ENCODE peak calls at places on chromosomes 1 and 21, in six cellular contexts. One of them, this sample, is unnamed.

GRCh38 chr1:25565188-25565591 is 21.8 kb downstream of the LDLRAP1 start:
- DNase-seq in activated CD4-positive, alpha-beta T cell treated with anti-CD3 and anti-CD28 coated beads for 36 hours: peak
- DNase-seq in activated CD8-positive, alpha-beta memory T cell treated with anti-CD3 and anti-CD28 coated beads, Interleukin-2, amount 50 U/mL, for 48 hours: peak
- DNase-seq in KG1: no peak
- DNase-seq in stimulated activated CD8-positive, alpha-beta memory T cell treated with anti-CD3 and anti-CD28 coated beads, Interleukin-2, amount 100 ng/mL, for 1 hour: no peak
- DNase-seq in MM.1S: peak
- DNase-seq in this sample: no peak

GRCh38 chr1:33428661-33429060 is 2.2 kb downstream of the PHC2 start:
- DNase-seq in activated CD8-positive, alpha-beta memory T cell treated with anti-CD3 and anti-CD28 coated beads, Interleukin-2, amount 50 U/mL, for 48 hours: no peak
- DNase-seq in stimulated activated CD8-positive, alpha-beta memory T cell treated with anti-CD3 and anti-CD28 coated beads, Interleukin-2, amount 100 ng/mL, for 1 hour: no peak
- DNase-seq in MM.1S: no peak
- DNase-seq in activated CD4-positive, alpha-beta T cell treated with anti-CD3 and anti-CD28 coated beads for 36 hours: no peak
- DNase-seq in KG1: no peak
- DNase-seq in this sample: no peak

GRCh38 chr1:96090134-96090533 is 631.5 kb upstream of the PTBP2 start:
- DNase-seq in stimulated activated CD8-positive, alpha-beta memory T cell treated with anti-CD3 and anti-CD28 coated beads, Interleukin-2, amount 100 ng/mL, for 1 hour: no peak
- DNase-seq in activated CD8-positive, alpha-beta memory T cell treated with anti-CD3 and anti-CD28 coated beads, Interleukin-2, amount 50 U/mL, for 48 hours: no peak
- DNase-seq in KG1: no peak
- DNase-seq in MM.1S: no peak
- DNase-seq in activated CD4-positive, alpha-beta T cell treated with anti-CD3 and anti-CD28 coated beads for 36 hours: no peak
- DNase-seq in this sample: no peak

GRCh38 chr1:241356519-241357365 is at the start of gene RGS7:
- DNase-seq in activated CD8-positive, alpha-beta memory T cell treated with anti-CD3 and anti-CD28 coated beads, Interleukin-2, amount 50 U/mL, for 48 hours: peak
- DNase-seq in activated CD4-positive, alpha-beta T cell treated with anti-CD3 and anti-CD28 coated beads for 36 hours: peak
- DNase-seq in stimulated activated CD8-positive, alpha-beta memory T cell treated with anti-CD3 and anti-CD28 coated beads, Interleukin-2, amount 100 ng/mL, for 1 hour: no peak
- DNase-seq in KG1: no peak
- DNase-seq in MM.1S: peak
- DNase-seq in this sample: peak

GRCh38 chr1:228870041-228870713 is 134.9 kb downstream of the RHOU start:
- DNase-seq in activated CD8-positive, alpha-beta memory T cell treated with anti-CD3 and anti-CD28 coated beads, Interleukin-2, amount 50 U/mL, for 48 hours: no peak
- DNase-seq in activated CD4-positive, alpha-beta T cell treated with anti-CD3 and anti-CD28 coated beads for 36 hours: no peak
- DNase-seq in KG1: no peak
- DNase-seq in stimulated activated CD8-positive, alpha-beta memory T cell treated with anti-CD3 and anti-CD28 coated beads, Interleukin-2, amount 100 ng/mL, for 1 hour: no peak
- DNase-seq in MM.1S: no peak
- DNase-seq in this sample: no peak

GRCh38 chr21:35324372-35325220 is 275.5 kb upstream of the RUNX1 start:
- DNase-seq in MM.1S: no peak
- DNase-seq in activated CD8-positive, alpha-beta memory T cell treated with anti-CD3 and anti-CD28 coated beads, Interleukin-2, amount 50 U/mL, for 48 hours: no peak
- DNase-seq in stimulated activated CD8-positive, alpha-beta memory T cell treated with anti-CD3 and anti-CD28 coated beads, Interleukin-2, amount 100 ng/mL, for 1 hour: no peak
- DNase-seq in KG1: no peak
- DNase-seq in activated CD4-positive, alpha-beta T cell treated with anti-CD3 and anti-CD28 coated beads for 36 hours: no peak
- DNase-seq in this sample: no peak

GRCh38 chr1:202967684-202968281 is 726 bp upstream of the CYB5R1 start:
- DNase-seq in activated CD4-positive, alpha-beta T cell treated with anti-CD3 and anti-CD28 coated beads for 36 hours: peak
- DNase-seq in stimulated activated CD8-positive, alpha-beta memory T cell treated with anti-CD3 and anti-CD28 coated beads, Interleukin-2, amount 100 ng/mL, for 1 hour: no peak
- DNase-seq in KG1: peak
- DNase-seq in MM.1S: peak
- DNase-seq in activated CD8-positive, alpha-beta memory T cell treated with anti-CD3 and anti-CD28 coated beads, Interleukin-2, amount 50 U/mL, for 48 hours: no peak
- DNase-seq in this sample: no peak

GRCh38 chr1:231053493-231054162 is 13.6 kb upstream of the FAM89A start:
- DNase-seq in stimulated activated CD8-positive, alpha-beta memory T cell treated with anti-CD3 and anti-CD28 coated beads, Interleukin-2, amount 100 ng/mL, for 1 hour: no peak
- DNase-seq in MM.1S: peak
- DNase-seq in activated CD8-positive, alpha-beta memory T cell treated with anti-CD3 and anti-CD28 coated beads, Interleukin-2, amount 50 U/mL, for 48 hours: no peak
- DNase-seq in KG1: no peak
- DNase-seq in activated CD4-positive, alpha-beta T cell treated with anti-CD3 and anti-CD28 coated beads for 36 hours: peak
- DNase-seq in this sample: no peak

GRCh38 chr1:44239337-44239960 is 26.2 kb downstream of the DMAP1 start:
- DNase-seq in MM.1S: no peak
- DNase-seq in activated CD4-positive, alpha-beta T cell treated with anti-CD3 and anti-CD28 coated beads for 36 hours: peak
- DNase-seq in stimulated activated CD8-positive, alpha-beta memory T cell treated with anti-CD3 and anti-CD28 coated beads, Interleukin-2, amount 100 ng/mL, for 1 hour: no peak
- DNase-seq in activated CD8-positive, alpha-beta memory T cell treated with anti-CD3 and anti-CD28 coated beads, Interleukin-2, amount 50 U/mL, for 48 hours: no peak
- DNase-seq in KG1: no peak
- DNase-seq in this sample: no peak

GRCh38 chr1:100734716-100735115 is 15.2 kb downstream of the VCAM1 start:
- DNase-seq in MM.1S: no peak
- DNase-seq in activated CD4-positive, alpha-beta T cell treated with anti-CD3 and anti-CD28 coated beads for 36 hours: no peak
- DNase-seq in stimulated activated CD8-positive, alpha-beta memory T cell treated with anti-CD3 and anti-CD28 coated beads, Interleukin-2, amount 100 ng/mL, for 1 hour: no peak
- DNase-seq in activated CD8-positive, alpha-beta memory T cell treated with anti-CD3 and anti-CD28 coated beads, Interleukin-2, amount 50 U/mL, for 48 hours: no peak
- DNase-seq in KG1: no peak
- DNase-seq in this sample: no peak

GRCh38 chr21:45556645-45557601 is 14.7 kb upstream of the SLC19A1 start:
- DNase-seq in stimulated activated CD8-positive, alpha-beta memory T cell treated with anti-CD3 and anti-CD28 coated beads, Interleukin-2, amount 100 ng/mL, for 1 hour: no peak
- DNase-seq in activated CD8-positive, alpha-beta memory T cell treated with anti-CD3 and anti-CD28 coated beads, Interleukin-2, amount 50 U/mL, for 48 hours: no peak
- DNase-seq in activated CD4-positive, alpha-beta T cell treated with anti-CD3 and anti-CD28 coated beads for 36 hours: peak
- DNase-seq in KG1: no peak
- DNase-seq in MM.1S: no peak
- DNase-seq in this sample: no peak

GRCh38 chr1:48469616-48470500 is 2.1 kb downstream of the SPATA6 start:
- DNase-seq in KG1: no peak
- DNase-seq in activated CD4-positive, alpha-beta T cell treated with anti-CD3 and anti-CD28 coated beads for 36 hours: no peak
- DNase-seq in stimulated activated CD8-positive, alpha-beta memory T cell treated with anti-CD3 and anti-CD28 coated beads, Interleukin-2, amount 100 ng/mL, for 1 hour: no peak
- DNase-seq in MM.1S: no peak
- DNase-seq in activated CD8-positive, alpha-beta memory T cell treated with anti-CD3 and anti-CD28 coated beads, Interleukin-2, amount 50 U/mL, for 48 hours: no peak
- DNase-seq in this sample: no peak

GRCh38 chr1:54716299-54717047 is 812 bp downstream of the TTC4 start:
- DNase-seq in KG1: no peak
- DNase-seq in MM.1S: no peak
- DNase-seq in stimulated activated CD8-positive, alpha-beta memory T cell treated with anti-CD3 and anti-CD28 coated beads, Interleukin-2, amount 100 ng/mL, for 1 hour: no peak
- DNase-seq in activated CD8-positive, alpha-beta memory T cell treated with anti-CD3 and anti-CD28 coated beads, Interleukin-2, amount 50 U/mL, for 48 hours: no peak
- DNase-seq in activated CD4-positive, alpha-beta T cell treated with anti-CD3 and anti-CD28 coated beads for 36 hours: peak
- DNase-seq in this sample: no peak

GRCh38 chr1:210654176-210654786 is 325.6 kb downstream of the HHAT start:
- DNase-seq in KG1: no peak
- DNase-seq in stimulated activated CD8-positive, alpha-beta memory T cell treated with anti-CD3 and anti-CD28 coated beads, Interleukin-2, amount 100 ng/mL, for 1 hour: no peak
- DNase-seq in activated CD8-positive, alpha-beta memory T cell treated with anti-CD3 and anti-CD28 coated beads, Interleukin-2, amount 50 U/mL, for 48 hours: no peak
- DNase-seq in activated CD4-positive, alpha-beta T cell treated with anti-CD3 and anti-CD28 coated beads for 36 hours: peak
- DNase-seq in MM.1S: no peak
- DNase-seq in this sample: no peak

GRCh38 chr1:225919906-225920305 is 4.1 kb downstream of the PYCR2 start:
- DNase-seq in MM.1S: no peak
- DNase-seq in KG1: no peak
- DNase-seq in activated CD4-positive, alpha-beta T cell treated with anti-CD3 and anti-CD28 coated beads for 36 hours: peak
- DNase-seq in stimulated activated CD8-positive, alpha-beta memory T cell treated with anti-CD3 and anti-CD28 coated beads, Interleukin-2, amount 100 ng/mL, for 1 hour: no peak
- DNase-seq in activated CD8-positive, alpha-beta memory T cell treated with anti-CD3 and anti-CD28 coated beads, Interleukin-2, amount 50 U/mL, for 48 hours: no peak
- DNase-seq in this sample: no peak